ENCODE peak calls at places on chromosomes 11 and 22, in four cellular contexts. One of them, this sample, is unnamed.

GRCh38 chr11:119618208-119618909 is 110.6 kb downstream of the NECTIN1 start:
- DNase-seq in GM23338: no peak
- DNase-seq in fibroblast of mammary gland: no peak
- DNase-seq in GM12865: no peak
- DNase-seq in this sample: no peak

GRCh38 chr11:27726981-27727380 is 26.7 kb upstream of the BDNF start:
- DNase-seq in GM23338: no peak
- DNase-seq in fibroblast of mammary gland: no peak
- DNase-seq in GM12865: no peak
- DNase-seq in this sample: no peak

GRCh38 chr11:96012086-96012824 is 88.3 kb upstream of the MTMR2 start:
- DNase-seq in GM23338: peak
- DNase-seq in fibroblast of mammary gland: peak
- DNase-seq in GM12865: peak
- DNase-seq in this sample: peak

GRCh38 chr11:57406337-57406904 is 16.0 kb upstream of the PRG2 start:
- DNase-seq in GM23338: no peak
- DNase-seq in fibroblast of mammary gland: peak
- DNase-seq in GM12865: peak
- DNase-seq in this sample: peak

GRCh38 chr11:12963789-12964536 is 45.2 kb upstream of the RASSF10 start:
- DNase-seq in GM23338: peak
- DNase-seq in fibroblast of mammary gland: peak
- DNase-seq in GM12865: peak
- DNase-seq in this sample: peak

GRCh38 chr22:48950151-48950915 is 877.3 kb downstream of the BRD1 start:
- DNase-seq in GM23338: no peak
- DNase-seq in fibroblast of mammary gland: no peak
- DNase-seq in GM12865: no peak
- DNase-seq in this sample: no peak

GRCh38 chr11:45331839-45332485 is 45.8 kb upstream of the SYT13 start:
- DNase-seq in GM23338: peak
- DNase-seq in fibroblast of mammary gland: peak
- DNase-seq in GM12865: no peak
- DNase-seq in this sample: no peak

GRCh38 chr11:129788278-129788677 is 27.4 kb upstream of the TMEM45B start:
- DNase-seq in GM23338: no peak
- DNase-seq in fibroblast of mammary gland: no peak
- DNase-seq in GM12865: no peak
- DNase-seq in this sample: no peak

GRCh38 chr11:114132944-114133394 is 73.5 kb downstream of the ZBTB16 start:
- DNase-seq in GM23338: no peak
- DNase-seq in fibroblast of mammary gland: peak
- DNase-seq in GM12865: no peak
- DNase-seq in this sample: no peak

GRCh38 chr11:130947481-130947880 is 31.2 kb upstream of the SNX19 start:
- DNase-seq in GM23338: no peak
- DNase-seq in fibroblast of mammary gland: no peak
- DNase-seq in GM12865: no peak
- DNase-seq in this sample: no peak

GRCh38 chr11:13717331-13717730 is 48.9 kb downstream of the FAR1 start:
- DNase-seq in GM23338: no peak
- DNase-seq in fibroblast of mammary gland: peak
- DNase-seq in GM12865: no peak
- DNase-seq in this sample: no peak

GRCh38 chr11:128658499-128658898 is 35.4 kb upstream of the FLI1 start:
- DNase-seq in GM23338: no peak
- DNase-seq in fibroblast of mammary gland: no peak
- DNase-seq in GM12865: no peak
- DNase-seq in this sample: no peak

GRCh38 chr11:59158206-59159068 is 13.5 kb upstream of the DTX4 start:
- DNase-seq in GM23338: peak
- DNase-seq in fibroblast of mammary gland: peak
- DNase-seq in GM12865: peak
- DNase-seq in this sample: peak

GRCh38 chr22:19463008-19463407 is 15.5 kb upstream of the C22orf39 start:
- DNase-seq in GM23338: no peak
- DNase-seq in fibroblast of mammary gland: no peak
- DNase-seq in GM12865: no peak
- DNase-seq in this sample: no peak

GRCh38 chr22:37546436-37547248 is 13.6 kb upstream of the CDC42EP1 start:
- DNase-seq in GM23338: peak
- DNase-seq in fibroblast of mammary gland: peak
- DNase-seq in GM12865: no peak
- DNase-seq in this sample: no peak

GRCh38 chr11:62645660-62645933 is 816 bp downstream of the GANAB start:
- DNase-seq in GM23338: no peak
- DNase-seq in fibroblast of mammary gland: no peak
- DNase-seq in GM12865: no peak
- DNase-seq in this sample: no peak

GRCh38 chr22:30268331-30268730 is 1.7 kb upstream of the OSM start:
- DNase-seq in GM23338: no peak
- DNase-seq in fibroblast of mammary gland: no peak
- DNase-seq in GM12865: no peak
- DNase-seq in this sample: no peak

GRCh38 chr11:110606415-110606814 is 105.8 kb downstream of the ARHGAP20 start:
- DNase-seq in GM23338: peak
- DNase-seq in fibroblast of mammary gland: no peak
- DNase-seq in GM12865: no peak
- DNase-seq in this sample: no peak

GRCh38 chr22:37425800-37426531 is 1.3 kb downstream of the ELFN2 start:
- DNase-seq in GM23338: peak
- DNase-seq in fibroblast of mammary gland: no peak
- DNase-seq in GM12865: no peak
- DNase-seq in this sample: no peak

GRCh38 chr22:45502215-45503070 is at the start of gene FBLN1:
- DNase-seq in GM23338: peak
- DNase-seq in fibroblast of mammary gland: no peak
- DNase-seq in GM12865: no peak
- DNase-seq in this sample: no peak

GRCh38 chr11:68118753-68119448 is 2.3 kb downstream of the CHKA start:
- DNase-seq in GM23338: no peak
- DNase-seq in fibroblast of mammary gland: no peak
- DNase-seq in GM12865: peak
- DNase-seq in this sample: peak

GRCh38 chr11:119380816-119381185 is 689 bp downstream of the USP2 start:
- DNase-seq in GM23338: peak
- DNase-seq in fibroblast of mammary gland: no peak
- DNase-seq in GM12865: no peak
- DNase-seq in this sample: no peak

GRCh38 chr22:30420401-30421178 is 5.0 kb upstream of the MTFP1 start:
- DNase-seq in GM23338: no peak
- DNase-seq in fibroblast of mammary gland: peak
- DNase-seq in GM12865: no peak
- DNase-seq in this sample: no peak

GRCh38 chr22:23063539-23064380 is 6.6 kb upstream of the GNAZ start:
- DNase-seq in GM23338: no peak
- DNase-seq in fibroblast of mammary gland: no peak
- DNase-seq in GM12865: no peak
- DNase-seq in this sample: no peak

GRCh38 chr11:56932572-56933235 is 56.0 kb upstream of the OR5AK2 start:
- DNase-seq in GM23338: no peak
- DNase-seq in fibroblast of mammary gland: peak
- DNase-seq in GM12865: no peak
- DNase-seq in this sample: no peak

GRCh38 chr11:8384199-8384821 is 120.6 kb upstream of the LMO1 start:
- DNase-seq in GM23338: peak
- DNase-seq in fibroblast of mammary gland: peak
- DNase-seq in GM12865: peak
- DNase-seq in this sample: no peak

GRCh38 chr22:20437253-20438065 is at the start of gene SCARF2:
- DNase-seq in GM23338: peak
- DNase-seq in fibroblast of mammary gland: no peak
- DNase-seq in GM12865: no peak
- DNase-seq in this sample: peak

GRCh38 chr11:9003573-9004309 is at the start of gene NRIP3:
- DNase-seq in GM23338: peak
- DNase-seq in fibroblast of mammary gland: peak
- DNase-seq in GM12865: peak
- DNase-seq in this sample: peak

GRCh38 chr22:28345304-28345703 is 334.3 kb downstream of the TTC28 start:
- DNase-seq in GM23338: peak
- DNase-seq in fibroblast of mammary gland: peak
- DNase-seq in GM12865: no peak
- DNase-seq in this sample: no peak

DNA sequence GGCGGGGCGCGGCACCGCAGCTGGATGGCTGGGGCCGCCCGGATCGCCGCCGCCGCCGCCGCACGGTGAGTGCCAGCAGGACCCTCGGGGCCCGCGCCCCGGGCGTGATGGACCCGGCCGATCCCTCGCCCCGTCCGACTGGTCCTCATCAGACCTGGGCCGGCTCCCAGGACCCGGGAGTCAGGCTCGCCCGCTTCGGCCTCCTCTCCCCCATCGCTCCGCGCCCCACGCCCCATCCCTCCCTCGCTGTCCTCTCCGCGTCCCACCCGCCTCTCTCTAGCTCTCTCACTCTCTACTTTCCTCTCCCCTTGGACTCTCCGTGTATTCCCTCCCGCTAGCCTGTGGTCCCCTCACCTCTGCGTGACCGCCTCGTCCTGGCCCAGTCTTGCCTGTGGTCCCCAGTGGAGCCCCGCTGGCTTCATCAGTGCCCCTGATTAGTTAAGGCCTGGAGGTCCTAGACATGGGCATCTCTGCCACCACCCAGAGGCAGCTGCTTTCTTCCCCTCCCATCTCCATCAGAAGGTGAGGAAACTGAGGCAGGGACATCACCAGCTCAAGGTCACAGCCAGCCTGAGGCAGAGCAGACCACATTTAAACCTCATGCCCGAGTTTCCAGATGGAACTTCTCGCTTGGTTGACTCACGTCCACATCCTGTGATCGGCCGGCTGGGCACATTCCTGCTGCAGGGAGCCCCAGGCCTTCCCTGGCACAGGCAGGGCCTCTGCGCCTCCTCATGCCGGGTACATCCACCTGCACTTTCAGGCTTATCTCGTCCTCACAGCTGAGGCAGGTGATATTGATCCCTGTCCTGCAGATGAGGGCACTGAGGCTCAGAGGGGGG is 429 bp downstream of the SLC39A13 start:
- DNase-seq in GM23338: peak
- DNase-seq in fibroblast of mammary gland: peak
- DNase-seq in GM12865: no peak
- DNase-seq in this sample: no peak
- TF ChIP-seq CTCF in GM23338: no peak
- TF ChIP-seq CTCF in fibroblast of mammary gland: no peak
- TF ChIP-seq CTCF in GM12865: no peak
- TF ChIP-seq CTCF in this sample: no peak

GRCh38 chr11:91768783-91769182 is 455.8 kb upstream of the FAT3 start:
- DNase-seq in GM23338: no peak
- DNase-seq in fibroblast of mammary gland: no peak
- DNase-seq in GM12865: no peak
- DNase-seq in this sample: no peak

GRCh38 chr11:91776660-91777059 is 448.0 kb upstream of the FAT3 start:
- DNase-seq in GM23338: no peak
- DNase-seq in fibroblast of mammary gland: no peak
- DNase-seq in GM12865: no peak
- DNase-seq in this sample: no peak

GRCh38 chr11:91778758-91779157 is 445.9 kb upstream of the FAT3 start:
- DNase-seq in GM23338: no peak
- DNase-seq in fibroblast of mammary gland: no peak
- DNase-seq in GM12865: no peak
- DNase-seq in this sample: no peak

GRCh38 chr11:91773090-91773489 is 451.5 kb upstream of the FAT3 start:
- DNase-seq in GM23338: peak
- DNase-seq in fibroblast of mammary gland: no peak
- DNase-seq in GM12865: no peak
- DNase-seq in this sample: no peak
- TF ChIP-seq CTCF in GM23338: peak
- TF ChIP-seq CTCF in fibroblast of mammary gland: no peak
- TF ChIP-seq CTCF in GM12865: no peak
- TF ChIP-seq CTCF in this sample: no peak

DNA sequence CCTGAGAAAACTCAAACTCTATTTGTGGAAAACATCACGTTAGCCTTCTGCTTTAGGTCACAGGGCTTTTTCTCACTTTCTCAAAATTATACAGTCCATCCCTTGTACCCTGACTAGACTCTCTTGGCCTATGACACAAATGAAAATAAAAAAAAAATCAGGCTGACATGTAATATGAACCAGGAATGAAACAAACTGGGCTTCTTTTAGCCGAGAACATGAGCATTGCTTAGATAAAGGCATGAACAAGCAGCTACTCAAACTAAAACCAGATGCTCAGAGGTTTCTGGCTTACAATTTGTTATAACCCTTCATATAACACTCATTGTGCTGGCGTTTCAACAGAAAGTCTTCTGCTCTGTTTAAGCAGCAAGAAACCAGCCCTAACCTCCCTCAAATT is 265.5 kb upstream of the NARS2 start:
- DNase-seq in GM23338: no peak
- DNase-seq in fibroblast of mammary gland: peak
- DNase-seq in GM12865: no peak
- DNase-seq in this sample: no peak
- TF ChIP-seq CTCF in GM23338: no peak
- TF ChIP-seq CTCF in fibroblast of mammary gland: no peak
- TF ChIP-seq CTCF in GM12865: no peak
- TF ChIP-seq CTCF in this sample: no peak

DNA sequence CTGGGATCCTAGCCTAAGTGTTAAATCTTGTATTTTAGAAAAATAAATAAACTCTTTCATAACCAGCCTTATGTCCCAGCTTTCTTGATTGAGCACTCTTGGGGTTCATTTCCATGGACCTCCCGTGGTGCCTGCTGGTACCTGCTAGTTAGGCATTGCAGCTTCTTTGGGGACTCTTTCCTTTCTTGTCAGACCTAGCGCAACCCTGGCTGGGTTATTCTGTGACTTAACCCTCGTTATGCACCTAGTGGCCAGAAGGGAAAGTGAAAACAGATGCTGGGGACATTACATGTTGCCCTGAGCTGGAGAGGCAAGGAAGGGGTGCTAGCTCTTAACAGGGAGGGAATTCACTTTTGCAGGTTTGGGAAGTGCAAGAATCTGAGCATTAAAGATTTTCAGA is 46.8 kb downstream of the APIP start:
- DNase-seq in GM23338: peak
- DNase-seq in fibroblast of mammary gland: no peak
- DNase-seq in GM12865: peak
- DNase-seq in this sample: no peak
- TF ChIP-seq CTCF in GM23338: peak
- TF ChIP-seq CTCF in fibroblast of mammary gland: peak
- TF ChIP-seq CTCF in GM12865: peak
- TF ChIP-seq CTCF in this sample: no peak